ENCODE peak calls at places on chromosomes 2 and 18, in four cellular contexts. U is testis, C is A549, O is breast epithelium. F is an unnamed sample.

GRCh38 chr18:75915941-75916640 is 488.6 kb upstream of the SMIM21 start:
- DNase-seq in U (peak; percentile 77), C (no peak), O (no peak), F (no peak)

GRCh38 chr2:171529914-171530313 is 7.6 kb downstream of the CYBRD1 start:
- DNase-seq in U (peak; percentile 18), C (peak; percentile 25), O (no peak), F (no peak)

GRCh38 chr2:231914077-231914690 is 12.0 kb downstream of the NPPC start:
- DNase-seq in U (no peak), C (no peak), O (no peak), F (no peak)

GRCh38 chr2:107932483-107932882 is 53.8 kb upstream of the SLC5A7 start:
- DNase-seq in U (no peak), C (no peak), O (no peak), F (no peak)

GRCh38 chr2:10212827-10213226 is 89.9 kb upstream of the HPCAL1 start:
- DNase-seq in U (no peak), C (no peak), O (no peak), F (no peak)

GRCh38 chr18:53551868-53552426 is 672.5 kb downstream of the MBD2 start:
- DNase-seq in U (peak; percentile 41), C (no peak), O (no peak), F (no peak)

GRCh38 chr2:239738159-239738558 is 287.0 kb downstream of the NDUFA10 start:
- DNase-seq in U (no peak), C (no peak), O (no peak), F (no peak)

GRCh38 chr2:10584843-10585475 is 104.8 kb downstream of the NOL10 start:
- DNase-seq in U (no peak), C (peak; percentile 90), O (no peak), F (no peak)

GRCh38 chr2:168666339-168666738 is 136.1 kb upstream of the NOSTRIN start:
- DNase-seq in U (no peak), C (no peak), O (no peak), F (no peak)

GRCh38 chr2:105671156-105671555 is 73.6 kb upstream of the NCK2 start:
- DNase-seq in U (peak; percentile 34), C (no peak), O (no peak), F (no peak)

GRCh38 chr2:135311962-135312361 is 219.1 kb downstream of the ZRANB3 start:
- DNase-seq in U (no peak), C (no peak), O (no peak), F (no peak)

GRCh38 chr2:179297922-179298321 is 33.3 kb upstream of the SESTD1 start:
- DNase-seq in U (no peak), C (no peak), O (no peak), F (no peak)

GRCh38 chr18:22168360-22168921 is 948 bp upstream of the GATA6 start:
- DNase-seq in U (peak; percentile 57), C (peak; percentile 45), O (no peak), F (no peak)

GRCh38 chr18:50819027-50819726 is 639 bp downstream of the MRO start:
- DNase-seq in U (peak; percentile 60), C (peak; percentile 19), O (no peak), F (peak; percentile 23)

GRCh38 chr2:207131634-207132418 is 33.9 kb downstream of the KLF7 start:
- DNase-seq in U (no peak), C (no peak), O (no peak), F (no peak)

GRCh38 chr2:182015334-182016109 is 29.9 kb downstream of the PPP1R1C start:
- DNase-seq in U (no peak), C (no peak), O (no peak), F (no peak)

GRCh38 chr2:226800941-226801784 is 1.5 kb upstream of the IRS1 start:
- DNase-seq in U (peak; percentile 81), C (peak; percentile 91), O (peak; percentile 75), F (peak; percentile 82)

GRCh38 chr2:20444113-20444992 is 2.5 kb upstream of the RHOB start:
- DNase-seq in U (no peak), C (peak; percentile 36), O (no peak), F (no peak)
- TF ChIP-seq POLR2A in U (no peak), C (no peak), O (no peak), F (no peak)

DNA sequence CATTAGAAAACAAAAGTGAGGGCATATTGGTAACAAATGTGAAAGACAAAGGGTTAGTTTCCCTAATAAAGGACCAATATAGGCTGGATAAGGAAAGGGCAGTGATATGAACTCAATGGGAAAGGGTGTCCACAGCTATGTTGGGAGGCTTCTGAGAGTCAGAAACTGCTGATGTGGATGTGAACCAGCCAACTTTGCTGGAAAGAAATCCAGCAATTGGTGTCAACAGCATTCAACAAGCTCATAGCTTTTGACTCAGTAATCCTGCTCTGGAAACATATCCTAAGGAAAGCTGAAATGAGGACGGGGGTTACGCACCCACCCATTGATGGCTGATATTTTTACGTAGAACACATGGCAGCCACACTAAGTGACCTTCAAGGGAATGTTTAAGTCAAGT is 63.7 kb downstream of the ARL4C start:
- DNase-seq in U (no peak), C (no peak), O (no peak), F (no peak)
- H3K4me1 ChIP-seq in U (no peaks in the 10 kb centered on the region), C (no peaks in the 10 kb centered on the region), O (no peaks in the 10 kb centered on the region), F (no peaks in the 10 kb centered on the region)

GRCh38 chr2:165469417-165469816 is at the start of gene CSRNP3:
- DNase-seq in U (peak; percentile 90), C (peak; percentile 72), O (peak; percentile 66), F (peak; percentile 57)
- TF ChIP-seq POLR2A in U (no peak), C (no peak), O (no peak), F (no peak)

DNA sequence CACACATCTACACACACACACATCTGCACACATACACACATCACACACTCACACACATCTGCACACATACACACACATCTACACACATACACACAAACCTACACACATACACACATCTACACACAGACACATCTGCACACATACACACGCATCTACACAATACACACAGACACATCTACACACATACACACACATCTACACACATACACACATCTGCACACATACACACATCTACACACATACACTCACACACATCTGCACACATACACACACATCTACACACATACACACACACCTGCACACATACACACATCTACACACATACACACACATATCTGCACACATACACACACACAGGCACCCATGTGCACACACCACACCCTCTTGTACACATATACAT is 400 bp upstream of the PRLH start:
- DNase-seq in U (no peak), C (no peak), O (no peak), F (no peak)
- H3K4me1 ChIP-seq in U (no peaks in the 10 kb centered on the region), C (no peaks in the 10 kb centered on the region), O (no peaks in the 10 kb centered on the region), F (no peaks in the 10 kb centered on the region)

GRCh38 chr2:196169521-196169920 is 1.9 kb downstream of the STK17B start:
- DNase-seq in U (no peak), C (no peak), O (no peak), F (no peak)

GRCh38 chr2:196170681-196171247 is 614 bp downstream of the STK17B start:
- DNase-seq in U (peak; percentile 33), C (peak; percentile 31), O (no peak), F (peak; percentile 23)

GRCh38 chr2:196171946-196172345 is 568 bp upstream of the STK17B start:
- DNase-seq in U (no peak), C (no peak), O (no peak), F (no peak)

GRCh38 chr2:196171248-196171871 is at the start of gene STK17B:
- DNase-seq in U (peak; percentile 94), C (peak; percentile 93), O (peak; percentile 93), F (peak; percentile 96)

GRCh38 chr2:196170202-196170680 is 1.1 kb downstream of the STK17B start:
- DNase-seq in U (peak; percentile 36), C (peak; percentile 51), O (peak; percentile 26), F (peak; percentile 31)
- TF ChIP-seq POLR2A in U (no peak), C (no peak), O (no peak), F (peak; percentile 33)

DNA sequence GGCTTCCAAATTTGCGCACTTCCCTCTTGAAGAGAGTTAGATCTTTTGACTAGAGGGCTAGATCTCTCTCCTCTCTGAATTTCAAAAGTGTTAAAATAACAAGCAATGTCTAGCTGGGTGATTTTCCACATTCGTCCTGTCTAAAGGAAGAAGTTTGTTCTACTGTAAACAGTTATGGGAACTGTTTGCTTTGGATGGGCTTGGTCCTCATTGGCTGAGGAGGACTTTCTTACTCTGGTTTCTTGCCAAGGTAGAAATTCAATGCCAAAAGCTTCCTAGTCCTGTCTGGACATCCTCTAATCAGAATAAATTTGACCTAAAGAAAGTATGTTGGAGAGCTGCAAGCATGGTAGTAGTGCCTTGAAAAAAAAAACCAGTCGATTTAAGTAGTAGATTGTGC is 47.4 kb upstream of the RAPH1 start:
- DNase-seq in U (no peak), C (peak; percentile 13), O (no peak), F (peak; percentile 67)
- H3K4me1 ChIP-seq in U (no peaks in the 10 kb centered on the region), C (peaks cover 64% of the 10 kb centered on the region), O (peaks cover 21% of the 10 kb centered on the region), F (peaks cover 11% of the 10 kb centered on the region)

DNA sequence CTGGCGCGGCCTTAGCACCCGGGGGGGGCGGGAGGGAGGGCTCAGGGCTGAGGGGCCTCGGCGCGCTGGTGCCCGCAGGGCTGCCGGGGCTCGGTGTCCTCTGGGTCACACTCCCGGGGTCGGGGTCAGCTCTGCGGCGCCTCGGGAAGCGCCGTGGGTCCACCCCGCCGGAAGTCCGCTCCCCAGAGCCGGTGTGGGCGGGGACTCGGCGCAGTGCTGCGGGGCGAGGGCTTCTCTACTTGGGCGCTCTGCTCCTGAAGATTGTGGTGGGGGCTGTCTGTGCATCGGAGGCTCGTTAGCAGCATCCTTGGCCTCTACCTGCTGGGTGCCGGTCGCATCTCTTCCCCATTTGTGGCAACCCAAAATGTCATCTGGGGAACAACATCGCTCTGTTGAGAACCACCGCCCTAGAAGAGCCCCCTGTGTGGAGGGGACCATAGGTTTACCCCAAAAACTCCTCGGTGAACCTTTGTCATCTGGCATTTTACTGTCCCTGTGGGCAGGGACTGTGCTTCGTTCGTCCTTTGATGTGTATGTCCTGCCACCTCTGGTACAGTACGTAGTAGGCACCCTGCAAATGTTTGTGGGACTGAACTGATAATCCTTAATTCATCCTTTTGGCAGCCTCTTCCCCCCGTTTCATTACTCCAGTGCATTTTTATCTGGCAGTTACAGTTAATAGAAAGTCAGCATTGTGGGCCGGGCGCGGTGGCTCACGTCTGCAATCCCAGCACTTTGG is 553 bp downstream of the NAPG start:
- DNase-seq in U (peak; percentile 60), C (peak; percentile 23), O (peak; percentile 45), F (peak; percentile 24)
- TF ChIP-seq POLR2A in U (no peak), C (peak; percentile 12), O (no peak), F (no peak)

F was measured in prostate gland.